ENCODE peak calls at places on chromosomes 12 and 14, in nine cellular contexts. Y is activated CD4-positive, alpha-beta T cell treated with anti-CD3 and anti-CD28 coated beads for 1 hour; K is stimulated activated CD4-positive, alpha-beta T cell treated with anti-CD3 and anti-CD28 coated beads, TNF-alpha, amount 100 ng/mL, for 48 hours; L is SW 1271; S is HTR-8/SVneo; O is epithelial cell of prostate; M is stimulated activated CD8-positive, alpha-beta memory T cell treated with anti-CD3 and anti-CD28 coated beads, Interleukin-15, amount 100 ng/mL, for 1 hour; I is NCI-H2171 treated with DMSO at 0.1 percent for 48 hours; E is NCI-H2081. T is an unnamed sample.

GRCh38 chr12:111368291-111368683 is 608 bp downstream of the PHETA1 start:
- DNase-seq in Y (no peak), K (no peak), L (no peak), S (no peak), O (no peak), M (no peak), I (no peak), E (no peak), T (no peak)

GRCh38 chr12:108768591-108769500 is 37.5 kb upstream of the CORO1C start:
- DNase-seq in Y (no peak), K (no peak), L (no peak), S (no peak), O (no peak), M (no peak), I (peak; percentile 90), E (no peak), T (no peak)

GRCh38 chr14:78153069-78153351 is 17.2 kb upstream of the NRXN3 start:
- DNase-seq in Y (no peak), K (no peak), L (no peak), S (no peak), O (no peak), M (no peak), I (peak; percentile 63), E (peak; percentile 74), T (no peak)

GRCh38 chr14:94571395-94571794 is 9.8 kb upstream of the SERPINA5 start:
- DNase-seq in Y (no peak), K (no peak), L (no peak), S (no peak), O (no peak), M (no peak), I (no peak), E (no peak), T (no peak)

GRCh38 chr12:85301054-85301453 is 21.0 kb downstream of the ALX1 start:
- DNase-seq in Y (no peak), K (no peak), L (no peak), S (no peak), O (peak; percentile 12), M (no peak), I (no peak), E (no peak), T (no peak)

GRCh38 chr14:100083706-100084105 is 18.5 kb downstream of the EVL start:
- DNase-seq in Y (no peak), K (no peak), L (no peak), S (no peak), O (peak; percentile 95), M (no peak), I (peak; percentile 67), E (no peak), T (no peak)

GRCh38 chr14:22870811-22871199 is 735 bp upstream of the LRP10 start:
- DNase-seq in Y (no peak), K (no peak), L (no peak), S (peak; percentile 13), O (no peak), M (no peak), I (no peak), E (no peak), T (no peak)

GRCh38 chr12:106275458-106275857 is 27.1 kb upstream of the TCP11L2 start:
- DNase-seq in Y (no peak), K (no peak), L (no peak), S (no peak), O (no peak), M (no peak), I (no peak), E (no peak), T (no peak)

GRCh38 chr12:5102261-5102789 is 58.6 kb downstream of the KCNA5 start:
- DNase-seq in Y (no peak), K (no peak), L (no peak), S (no peak), O (no peak), M (no peak), I (no peak), E (no peak), T (no peak)

GRCh38 chr12:53939141-53940108 is 794 bp downstream of the HOXC13 start:
- DNase-seq in Y (no peak), K (no peak), L (no peak), S (no peak), O (peak; percentile 27), M (no peak), I (no peak), E (no peak), T (no peak)

GRCh38 chr12:70264067-70264867 is 21.0 kb downstream of the CNOT2 start:
- DNase-seq in Y (no peak), K (no peak), L (no peak), S (no peak), O (no peak), M (no peak), I (no peak), E (no peak), T (no peak)

GRCh38 chr14:49586673-49587460 is 687 bp upstream of the RPS29 start:
- DNase-seq in Y (peak; percentile 31), K (no peak), L (peak; percentile 47), S (no peak), O (peak; percentile 14), M (peak; percentile 20), I (peak; percentile 86), E (peak; percentile 68), T (no peak)

GRCh38 chr12:26274441-26275312 is 79.3 kb downstream of the SSPN start:
- DNase-seq in Y (no peak), K (peak; percentile 19), L (peak; percentile 96), S (peak; percentile 94), O (peak; percentile 98), M (no peak), I (no peak), E (no peak), T (no peak)

GRCh38 chr14:91152499-91152898 is 38.6 kb downstream of the DGLUCY start:
- DNase-seq in Y (no peak), K (no peak), L (no peak), S (no peak), O (no peak), M (no peak), I (no peak), E (no peak), T (no peak)

GRCh38 chr14:97978336-97978735 is 1181.2 kb downstream of the VRK1 start:
- DNase-seq in Y (peak; percentile 70), K (peak; percentile 70), L (no peak), S (no peak), O (peak; percentile 40), M (peak; percentile 51), I (peak; percentile 98), E (no peak), T (peak; percentile 53)

GRCh38 chr14:68164723-68165122 is 345.1 kb downstream of the RAD51B start:
- DNase-seq in Y (no peak), K (no peak), L (no peak), S (no peak), O (no peak), M (no peak), I (no peak), E (no peak), T (no peak)

GRCh38 chr14:30906752-30907658 is 32.6 kb downstream of the COCH start:
- DNase-seq in Y (no peak), K (no peak), L (no peak), S (peak; percentile 26), O (no peak), M (no peak), I (peak; percentile 45), E (peak; percentile 22), T (no peak)

GRCh38 chr12:46177842-46178608 is 90.8 kb downstream of the SLC38A1 start:
- DNase-seq in Y (no peak), K (no peak), L (no peak), S (no peak), O (no peak), M (no peak), I (no peak), E (no peak), T (no peak)

GRCh38 chr12:11885261-11886038 is 185.3 kb upstream of the BCL2L14 start:
- DNase-seq in Y (no peak), K (no peak), L (no peak), S (peak; percentile 54), O (peak; percentile 60), M (no peak), I (no peak), E (peak; percentile 93), T (no peak)

GRCh38 chr12:94149781-94150482 is 1.6 kb downstream of the PLXNC1 start:
- DNase-seq in Y (no peak), K (no peak), L (no peak), S (no peak), O (no peak), M (no peak), I (no peak), E (peak; percentile 49), T (no peak)

GRCh38 chr12:113208041-113208934 is 13.0 kb upstream of the TPCN1 start:
- DNase-seq in Y (peak; percentile 19), K (no peak), L (no peak), S (no peak), O (no peak), M (no peak), I (no peak), E (no peak), T (no peak)

GRCh38 chr12:55049676-55050075 is 29.9 kb downstream of the NEUROD4 start:
- DNase-seq in Y (no peak), K (no peak), L (no peak), S (no peak), O (no peak), M (no peak), I (no peak), E (no peak), T (no peak)

GRCh38 chr14:77508249-77508648 is 9.6 kb upstream of the ISM2 start:
- DNase-seq in Y (no peak), K (no peak), L (no peak), S (no peak), O (peak; percentile 27), M (no peak), I (no peak), E (no peak), T (no peak)

GRCh38 chr14:101028971-101029667 is 125.6 kb upstream of the RTL1 start:
- DNase-seq in Y (no peak), K (no peak), L (no peak), S (no peak), O (no peak), M (no peak), I (peak; percentile 71), E (peak; percentile 84), T (no peak)

GRCh38 chr12:30925607-30926242 is 823 bp upstream of the TSPAN11 start:
- DNase-seq in Y (no peak), K (no peak), L (no peak), S (no peak), O (no peak), M (no peak), I (peak; percentile 47), E (no peak), T (no peak)

GRCh38 chr14:33570717-33571058 is 380.2 kb downstream of the EGLN3 start:
- DNase-seq in Y (no peak), K (no peak), L (no peak), S (no peak), O (no peak), M (no peak), I (no peak), E (no peak), T (no peak)

GRCh38 chr12:98767248-98767647 is 122.2 kb downstream of the APAF1 start:
- DNase-seq in Y (no peak), K (no peak), L (no peak), S (no peak), O (no peak), M (no peak), I (no peak), E (no peak), T (no peak)

GRCh38 chr14:54314365-54315134 is 82.3 kb upstream of the CDKN3 start:
- DNase-seq in Y (no peak), K (no peak), L (no peak), S (no peak), O (no peak), M (no peak), I (no peak), E (no peak), T (no peak)

GRCh38 chr12:13428538-13429265 is 232.2 kb downstream of the EMP1 start:
- DNase-seq in Y (no peak), K (no peak), L (no peak), S (no peak), O (no peak), M (no peak), I (no peak), E (peak; percentile 67), T (no peak)

GRCh38 chr12:59041241-59042121 is 121.2 kb upstream of the LRIG3 start:
- DNase-seq in Y (no peak), K (no peak), L (peak; percentile 21), S (peak; percentile 30), O (peak; percentile 83), M (no peak), I (no peak), E (no peak), T (no peak)

GRCh38 chr12:47964102-47964723 is 817 bp downstream of the TMEM106C start:
- DNase-seq in Y (no peak), K (no peak), L (no peak), S (no peak), O (no peak), M (no peak), I (peak; percentile 19), E (no peak), T (no peak)